ENCODE peak calls at places on chromosomes 6 and 20, in seven cellular contexts. One of them, this sample, is unnamed.

GRCh38 chr6:11586574-11586973 is 49.0 kb downstream of the TMEM170B start:
- DNase-seq in stomach: no peak
- DNase-seq in sigmoid colon: no peak
- DNase-seq in suprapubic skin: no peak
- DNase-seq in A549: no peak
- DNase-seq in heart left ventricle: no peak
- DNase-seq in body of pancreas: no peak
- DNase-seq in this sample: no peak

GRCh38 chr6:146905313-146905712 is 298.9 kb upstream of the STXBP5 start:
- DNase-seq in A549: no peak
- DNase-seq in stomach: peak
- DNase-seq in suprapubic skin: no peak
- DNase-seq in sigmoid colon: no peak
- DNase-seq in heart left ventricle: peak
- DNase-seq in body of pancreas: peak
- DNase-seq in this sample: no peak

GRCh38 chr6:89987140-89987539 is 92.9 kb downstream of the GJA10 start:
- DNase-seq in stomach: no peak
- DNase-seq in suprapubic skin: no peak
- DNase-seq in heart left ventricle: no peak
- DNase-seq in A549: no peak
- DNase-seq in body of pancreas: no peak
- DNase-seq in sigmoid colon: no peak
- DNase-seq in this sample: no peak

GRCh38 chr6:116779569-116780164 is 14.1 kb upstream of the FAM162B start:
- DNase-seq in suprapubic skin: no peak
- DNase-seq in A549: peak
- DNase-seq in body of pancreas: no peak
- DNase-seq in sigmoid colon: no peak
- DNase-seq in heart left ventricle: no peak
- DNase-seq in stomach: no peak
- DNase-seq in this sample: peak

GRCh38 chr6:148998704-148999103 is 251.9 kb downstream of the UST start:
- DNase-seq in suprapubic skin: no peak
- DNase-seq in A549: no peak
- DNase-seq in heart left ventricle: no peak
- DNase-seq in stomach: no peak
- DNase-seq in sigmoid colon: no peak
- DNase-seq in body of pancreas: no peak
- DNase-seq in this sample: no peak

GRCh38 chr6:108598316-108598863 is 37.7 kb downstream of the FOXO3 start:
- DNase-seq in suprapubic skin: no peak
- DNase-seq in stomach: no peak
- DNase-seq in A549: no peak
- DNase-seq in heart left ventricle: no peak
- DNase-seq in body of pancreas: no peak
- DNase-seq in sigmoid colon: no peak
- DNase-seq in this sample: peak

GRCh38 chr20:51661609-51662178 is 106.5 kb downstream of the ATP9A start:
- DNase-seq in A549: peak
- DNase-seq in suprapubic skin: no peak
- DNase-seq in sigmoid colon: no peak
- DNase-seq in body of pancreas: no peak
- DNase-seq in stomach: no peak
- DNase-seq in heart left ventricle: no peak
- DNase-seq in this sample: no peak

GRCh38 chr20:62352402-62353288 is 14.5 kb downstream of the LAMA5 start:
- DNase-seq in suprapubic skin: no peak
- DNase-seq in heart left ventricle: peak
- DNase-seq in A549: peak
- DNase-seq in sigmoid colon: peak
- DNase-seq in stomach: peak
- DNase-seq in body of pancreas: no peak
- DNase-seq in this sample: no peak

GRCh38 chr20:12255571-12255970 is 337.9 kb downstream of the BTBD3 start:
- DNase-seq in A549: no peak
- DNase-seq in heart left ventricle: no peak
- DNase-seq in stomach: no peak
- DNase-seq in body of pancreas: no peak
- DNase-seq in suprapubic skin: no peak
- DNase-seq in sigmoid colon: no peak
- DNase-seq in this sample: no peak

GRCh38 chr6:165834613-165835259 is 171.7 kb upstream of the PDE10A start:
- DNase-seq in suprapubic skin: no peak
- DNase-seq in stomach: peak
- DNase-seq in heart left ventricle: peak
- DNase-seq in body of pancreas: peak
- DNase-seq in sigmoid colon: peak
- DNase-seq in A549: peak
- DNase-seq in this sample: no peak

GRCh38 chr6:45845546-45845945 is 170.1 kb downstream of the CLIC5 start:
- DNase-seq in heart left ventricle: no peak
- DNase-seq in stomach: no peak
- DNase-seq in sigmoid colon: no peak
- DNase-seq in suprapubic skin: no peak
- DNase-seq in body of pancreas: no peak
- DNase-seq in A549: no peak
- DNase-seq in this sample: no peak

GRCh38 chr20:63056236-63057132 is 49.7 kb upstream of the BHLHE23 start:
- DNase-seq in A549: no peak
- DNase-seq in body of pancreas: peak
- DNase-seq in sigmoid colon: peak
- DNase-seq in suprapubic skin: peak
- DNase-seq in stomach: peak
- DNase-seq in heart left ventricle: peak
- DNase-seq in this sample: peak

GRCh38 chr20:4916991-4917881 is 84.1 kb downstream of the SLC23A2 start:
- DNase-seq in heart left ventricle: no peak
- DNase-seq in body of pancreas: no peak
- DNase-seq in stomach: peak
- DNase-seq in suprapubic skin: no peak
- DNase-seq in A549: no peak
- DNase-seq in sigmoid colon: no peak
- DNase-seq in this sample: no peak

GRCh38 chr6:137717074-137718073 is 149.7 kb upstream of the TNFAIP3 start:
- DNase-seq in A549: no peak
- DNase-seq in body of pancreas: no peak
- DNase-seq in heart left ventricle: no peak
- DNase-seq in suprapubic skin: no peak
- DNase-seq in stomach: no peak
- DNase-seq in sigmoid colon: no peak
- DNase-seq in this sample: no peak

GRCh38 chr20:24305366-24305765 is 164.1 kb upstream of the SYNDIG1 start:
- DNase-seq in suprapubic skin: no peak
- DNase-seq in stomach: no peak
- DNase-seq in sigmoid colon: no peak
- DNase-seq in A549: no peak
- DNase-seq in heart left ventricle: no peak
- DNase-seq in body of pancreas: no peak
- DNase-seq in this sample: no peak

GRCh38 chr20:4299773-4300172 is 284.4 kb upstream of the RNF24 start:
- DNase-seq in suprapubic skin: no peak
- DNase-seq in A549: no peak
- DNase-seq in stomach: no peak
- DNase-seq in body of pancreas: no peak
- DNase-seq in heart left ventricle: no peak
- DNase-seq in sigmoid colon: no peak
- DNase-seq in this sample: no peak

GRCh38 chr6:68919537-68919936 is 284.5 kb downstream of the ADGRB3 start:
- DNase-seq in stomach: no peak
- DNase-seq in A549: no peak
- DNase-seq in body of pancreas: no peak
- DNase-seq in sigmoid colon: no peak
- DNase-seq in suprapubic skin: no peak
- DNase-seq in heart left ventricle: no peak
- DNase-seq in this sample: no peak

GRCh38 chr20:3927486-3928291 is 38.5 kb downstream of the PANK2 start:
- DNase-seq in suprapubic skin: no peak
- DNase-seq in A549: no peak
- DNase-seq in body of pancreas: no peak
- DNase-seq in sigmoid colon: no peak
- DNase-seq in stomach: no peak
- DNase-seq in heart left ventricle: no peak
- DNase-seq in this sample: peak

GRCh38 chr20:63751471-63752271 is 12.1 kb downstream of the SLC2A4RG start:
- DNase-seq in sigmoid colon: no peak
- DNase-seq in suprapubic skin: no peak
- DNase-seq in body of pancreas: no peak
- DNase-seq in stomach: no peak
- DNase-seq in heart left ventricle: peak
- DNase-seq in A549: no peak
- DNase-seq in this sample: no peak

GRCh38 chr6:93779086-93779858 is 359.9 kb upstream of the EPHA7 start:
- DNase-seq in suprapubic skin: no peak
- DNase-seq in body of pancreas: no peak
- DNase-seq in A549: no peak
- DNase-seq in sigmoid colon: no peak
- DNase-seq in stomach: no peak
- DNase-seq in heart left ventricle: peak
- DNase-seq in this sample: no peak

GRCh38 chr6:159094444-159095252 is 49.9 kb upstream of the TAGAP start:
- DNase-seq in suprapubic skin: no peak
- DNase-seq in stomach: no peak
- DNase-seq in A549: no peak
- DNase-seq in heart left ventricle: no peak
- DNase-seq in sigmoid colon: no peak
- DNase-seq in body of pancreas: no peak
- DNase-seq in this sample: no peak

GRCh38 chr6:5499644-5500306 is 238.5 kb downstream of the FARS2 start:
- DNase-seq in suprapubic skin: no peak
- DNase-seq in sigmoid colon: no peak
- DNase-seq in A549: no peak
- DNase-seq in body of pancreas: no peak
- DNase-seq in heart left ventricle: no peak
- DNase-seq in stomach: no peak
- DNase-seq in this sample: no peak
- TF ChIP-seq POLR2A in suprapubic skin: no peak
- TF ChIP-seq POLR2A in sigmoid colon: no peak
- TF ChIP-seq POLR2A in A549: no peak
- TF ChIP-seq POLR2A in body of pancreas: no peak
- TF ChIP-seq POLR2A in heart left ventricle: no peak
- TF ChIP-seq POLR2A in stomach: no peak
- TF ChIP-seq POLR2A in this sample: no peak

DNA sequence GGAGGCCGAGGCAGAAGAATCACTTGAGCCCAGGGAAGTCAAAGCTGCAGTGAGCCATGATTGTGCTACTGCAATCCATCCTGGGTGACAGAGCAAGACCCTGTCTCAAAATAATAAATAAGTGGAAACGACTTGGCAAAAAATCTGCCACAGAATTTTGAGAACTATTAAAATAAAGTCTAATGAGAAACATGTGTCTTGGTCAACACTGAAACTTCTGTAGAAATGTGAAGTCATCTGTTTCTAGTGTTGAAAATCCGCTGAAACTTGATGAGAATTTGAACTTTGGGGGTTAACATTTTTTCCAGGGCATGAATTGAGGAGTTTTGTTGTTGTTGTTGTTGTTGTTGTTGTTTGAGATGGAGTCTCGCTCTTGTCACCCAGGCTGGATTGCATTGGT is 29.0 kb upstream of the BCLAF1 start:
- DNase-seq in suprapubic skin: no peak
- DNase-seq in body of pancreas: no peak
- DNase-seq in heart left ventricle: no peak
- DNase-seq in sigmoid colon: no peak
- DNase-seq in A549: no peak
- DNase-seq in stomach: no peak
- DNase-seq in this sample: no peak
- TF ChIP-seq POLR2A in suprapubic skin: no peak
- TF ChIP-seq POLR2A in body of pancreas: no peak
- TF ChIP-seq POLR2A in heart left ventricle: no peak
- TF ChIP-seq POLR2A in sigmoid colon: no peak
- TF ChIP-seq POLR2A in A549: no peak
- TF ChIP-seq POLR2A in stomach: no peak
- TF ChIP-seq POLR2A in this sample: no peak

GRCh38 chr6:3426091-3426780 is 30.6 kb downstream of the SLC22A23 start:
- DNase-seq in A549: no peak
- DNase-seq in body of pancreas: no peak
- DNase-seq in suprapubic skin: no peak
- DNase-seq in heart left ventricle: no peak
- DNase-seq in stomach: no peak
- DNase-seq in sigmoid colon: no peak
- DNase-seq in this sample: no peak

GRCh38 chr6:3422457-3422816 is 34.4 kb downstream of the SLC22A23 start:
- DNase-seq in heart left ventricle: no peak
- DNase-seq in A549: no peak
- DNase-seq in body of pancreas: no peak
- DNase-seq in sigmoid colon: no peak
- DNase-seq in suprapubic skin: no peak
- DNase-seq in stomach: no peak
- DNase-seq in this sample: no peak

GRCh38 chr6:3423439-3424184 is 33.2 kb downstream of the SLC22A23 start:
- DNase-seq in body of pancreas: no peak
- DNase-seq in heart left ventricle: no peak
- DNase-seq in suprapubic skin: no peak
- DNase-seq in sigmoid colon: no peak
- DNase-seq in A549: no peak
- DNase-seq in stomach: no peak
- DNase-seq in this sample: no peak

GRCh38 chr6:3425574-3425973 is 31.3 kb downstream of the SLC22A23 start:
- DNase-seq in stomach: no peak
- DNase-seq in body of pancreas: no peak
- DNase-seq in A549: no peak
- DNase-seq in sigmoid colon: no peak
- DNase-seq in heart left ventricle: no peak
- DNase-seq in suprapubic skin: no peak
- DNase-seq in this sample: no peak

DNA sequence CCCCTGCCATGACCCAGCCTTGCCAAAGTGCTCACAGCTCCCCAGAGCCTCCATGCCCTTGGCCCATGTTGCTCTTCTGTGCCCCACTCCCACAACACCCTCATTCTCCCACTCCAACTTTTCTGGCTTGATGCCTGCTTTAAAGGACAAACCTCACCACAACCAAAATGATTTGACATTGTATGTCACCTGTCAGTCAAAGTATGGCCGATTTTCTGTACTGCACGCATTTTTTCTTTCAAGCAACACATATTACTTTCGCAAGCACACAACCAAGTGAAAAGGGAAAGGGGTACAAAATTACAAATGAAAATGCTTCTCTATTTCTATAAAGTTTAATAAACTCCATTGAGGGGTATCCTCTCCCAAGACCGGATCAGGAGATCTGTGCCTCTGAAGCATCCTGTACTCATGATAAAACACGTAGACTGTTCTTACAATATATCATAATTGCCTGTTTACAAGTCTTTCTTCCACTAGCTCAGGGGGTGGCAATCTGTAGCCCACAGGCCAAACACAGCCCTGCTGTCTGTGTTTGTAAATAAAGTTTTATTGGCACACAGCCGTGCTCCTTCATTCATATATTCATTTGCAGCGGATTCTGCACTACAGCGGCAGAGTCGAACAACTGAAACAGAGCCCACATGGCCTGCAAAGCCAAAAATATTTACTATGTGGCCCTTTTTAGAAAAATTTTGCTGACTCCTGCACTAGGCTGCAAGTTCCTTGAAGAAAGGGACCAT is 32.5 kb downstream of the SLC22A23 start:
- DNase-seq in body of pancreas: no peak
- DNase-seq in heart left ventricle: no peak
- DNase-seq in stomach: no peak
- DNase-seq in A549: no peak
- DNase-seq in sigmoid colon: no peak
- DNase-seq in suprapubic skin: no peak
- DNase-seq in this sample: no peak
- TF ChIP-seq POLR2A in body of pancreas: no peak
- TF ChIP-seq POLR2A in heart left ventricle: no peak
- TF ChIP-seq POLR2A in stomach: no peak
- TF ChIP-seq POLR2A in A549: no peak
- TF ChIP-seq POLR2A in sigmoid colon: no peak
- TF ChIP-seq POLR2A in suprapubic skin: no peak
- TF ChIP-seq POLR2A in this sample: no peak

GRCh38 chr20:59585714-59586404 is 18.5 kb upstream of the PHACTR3 start:
- DNase-seq in sigmoid colon: no peak
- DNase-seq in stomach: no peak
- DNase-seq in A549: no peak
- DNase-seq in body of pancreas: no peak
- DNase-seq in suprapubic skin: peak
- DNase-seq in heart left ventricle: peak
- DNase-seq in this sample: no peak
- TF ChIP-seq POLR2A in sigmoid colon: no peak
- TF ChIP-seq POLR2A in stomach: no peak
- TF ChIP-seq POLR2A in A549: no peak
- TF ChIP-seq POLR2A in body of pancreas: no peak
- TF ChIP-seq POLR2A in suprapubic skin: no peak
- TF ChIP-seq POLR2A in heart left ventricle: no peak
- TF ChIP-seq POLR2A in this sample: no peak